ENCODE peak calls at places on chromosome 18, in ten cellular contexts. O, F, U, V, Y, C, K, A, T and H are unnamed samples.

GRCh38 chr18:59159986-59160385 is 20.3 kb downstream of the SEC11C start:
- DNase-seq in F (no peak), U (no peak), C (no peak), Y (no peak), T (no peak), O (no peak), K (no peak), A (no peak), V (no peak), H (no peak)

GRCh38 chr18:58557013-58557435 is 71.9 kb downstream of the ALPK2 start:
- DNase-seq in C (no peak), U (peak), K (no peak), T (no peak), O (no peak), V (peak), Y (no peak), F (no peak), A (no peak), H (no peak)

GRCh38 chr18:58257461-58257860 is 213.4 kb downstream of the NEDD4L start:
- DNase-seq in Y (no peak), T (peak), V (no peak), U (no peak), F (no peak), K (no peak), A (peak), O (no peak), C (peak), H (peak)

GRCh38 chr18:23779696-23780303 is 90.5 kb downstream of the LAMA3 start:
- DNase-seq in A (peak), O (no peak), C (peak), U (no peak), T (peak), Y (no peak), F (no peak), V (no peak), K (no peak), H (no peak)

GRCh38 chr18:32351014-32351413 is 119.7 kb downstream of the GAREM1 start:
- DNase-seq in Y (no peak), C (no peak), A (no peak), K (no peak), T (no peak), U (no peak), V (no peak), F (no peak), O (no peak), H (no peak)

GRCh38 chr18:63676927-63677326 is 15.2 kb upstream of the SERPINB3 start:
- DNase-seq in C (no peak), F (no peak), T (no peak), U (no peak), V (no peak), Y (no peak), K (no peak), A (no peak), O (no peak), H (no peak)

GRCh38 chr18:31553800-31554199 is 37.9 kb upstream of the TTR start:
- DNase-seq in C (no peak), U (no peak), K (no peak), A (no peak), F (no peak), T (peak), Y (no peak), O (no peak), V (no peak), H (no peak)

GRCh38 chr18:57833441-57834101 is 30.5 kb upstream of the ATP8B1 start:
- DNase-seq in C (peak), O (peak), F (no peak), T (peak), U (peak), V (no peak), A (no peak), K (peak), Y (no peak), H (peak)

GRCh38 chr18:11700876-11701275 is 11.8 kb downstream of the GNAL start:
- DNase-seq in A (no peak), T (no peak), F (no peak), C (no peak), V (no peak), K (no peak), O (no peak), Y (no peak), U (no peak), H (no peak)

GRCh38 chr18:79581406-79581805 is 98.2 kb upstream of the CTDP1 start:
- DNase-seq in V (no peak), K (peak), T (no peak), A (no peak), F (no peak), Y (no peak), C (no peak), O (no peak), U (no peak), H (no peak)

GRCh38 chr18:25935356-25935755 is 155.1 kb downstream of the SS18 start:
- DNase-seq in F (no peak), U (no peak), T (no peak), V (no peak), Y (no peak), K (no peak), A (no peak), O (no peak), C (no peak), H (no peak)

GRCh38 chr18:55861266-55861665 is 273.3 kb upstream of the TCF4 start:
- DNase-seq in C (peak), K (no peak), A (no peak), F (peak), U (no peak), V (no peak), T (peak), Y (peak), O (no peak), H (no peak)

GRCh38 chr18:35939166-35939565 is 33.3 kb upstream of the RMP24 start:
- DNase-seq in A (no peak), Y (no peak), U (no peak), V (no peak), T (no peak), C (no peak), O (no peak), F (peak), K (no peak), H (no peak)

GRCh38 chr18:28108801-28109200 is 68.1 kb downstream of the CDH2 start:
- DNase-seq in O (no peak), T (no peak), A (no peak), F (no peak), V (no peak), K (no peak), C (no peak), U (no peak), Y (no peak), H (no peak)

GRCh38 chr18:46422552-46423055 is 234.4 kb downstream of the LOXHD1 start:
- DNase-seq in V (no peak), C (no peak), T (no peak), A (no peak), K (no peak), U (no peak), O (no peak), Y (no peak), F (no peak), H (no peak)

GRCh38 chr18:46916551-46917107 is 678 bp downstream of the PIAS2 start:
- DNase-seq in Y (peak), T (peak), V (no peak), A (no peak), K (no peak), F (peak), U (no peak), C (peak), O (no peak), H (peak)

GRCh38 chr18:44325903-44326650 is 354.6 kb upstream of the SETBP1 start:
- DNase-seq in O (peak), C (peak), U (peak), A (peak), F (peak), V (peak), Y (no peak), T (peak), K (peak), H (no peak)

GRCh38 chr18:22314406-22314805 is 103.3 kb downstream of the CTAGE1 start:
- DNase-seq in U (no peak), C (peak), Y (no peak), K (no peak), O (no peak), A (no peak), F (no peak), T (peak), V (peak), H (no peak)

GRCh38 chr18:10169064-10169562 is 255.3 kb downstream of the VAPA start:
- DNase-seq in F (no peak), K (no peak), T (no peak), U (no peak), O (no peak), Y (no peak), C (peak), A (no peak), V (no peak), H (no peak)

GRCh38 chr18:79606621-79607331 is 72.8 kb upstream of the CTDP1 start:
- DNase-seq in V (peak), A (no peak), K (no peak), U (no peak), C (no peak), Y (no peak), O (no peak), T (no peak), F (no peak), H (no peak)

GRCh38 chr18:60895181-60895580 is 438.0 kb upstream of the CDH20 start:
- DNase-seq in T (peak), F (no peak), O (no peak), A (no peak), V (no peak), K (no peak), Y (no peak), U (no peak), C (no peak), H (no peak)

GRCh38 chr18:33577688-33578370 is at the start of gene ASXL3:
- DNase-seq in F (peak), C (no peak), U (peak), Y (peak), O (peak), K (peak), T (no peak), A (peak), V (peak), H (no peak)

GRCh38 chr18:44731866-44732555 is 51.3 kb downstream of the SETBP1 start:
- DNase-seq in C (peak), K (no peak), Y (no peak), V (no peak), O (no peak), T (no peak), U (peak), A (no peak), F (no peak), H (no peak)

GRCh38 chr18:27428716-27429475 is 243.8 kb upstream of the CHST9 start:
- DNase-seq in F (no peak), O (no peak), T (no peak), A (no peak), Y (no peak), C (no peak), V (no peak), K (no peak), U (no peak), H (no peak)

GRCh38 chr18:76340410-76340809 is 154.6 kb downstream of the ZNF516 start:
- DNase-seq in T (no peak), V (no peak), F (no peak), C (no peak), U (no peak), K (no peak), A (no peak), O (no peak), Y (no peak), H (no peak)

GRCh38 chr18:24027156-24027555 is 12.6 kb downstream of the TTC39C start:
- DNase-seq in C (peak), A (no peak), V (peak), U (no peak), K (peak), O (peak), T (peak), Y (no peak), F (no peak), H (no peak)

GRCh38 chr18:25875574-25875973 is 214.8 kb downstream of the SS18 start:
- DNase-seq in U (no peak), V (peak), F (no peak), Y (no peak), A (no peak), O (no peak), C (no peak), K (no peak), T (peak), H (no peak)

GRCh38 chr18:7637269-7637668 is 70.2 kb downstream of the PTPRM start:
- DNase-seq in F (no peak), Y (no peak), K (no peak), C (no peak), U (no peak), T (no peak), O (no peak), A (no peak), V (no peak), H (no peak)

GRCh38 chr18:8063733-8064132 is 496.6 kb downstream of the PTPRM start:
- DNase-seq in V (no peak), T (no peak), O (no peak), F (no peak), A (no peak), Y (no peak), K (no peak), C (no peak), U (no peak), H (no peak)

GRCh38 chr18:23887493-23887892 is 127.1 kb upstream of the TTC39C start:
- DNase-seq in O (no peak), Y (no peak), V (peak), C (no peak), A (no peak), U (no peak), F (no peak), T (no peak), K (no peak), H (no peak)

GRCh38 chr18:21604711-21605110 is 4.2 kb upstream of the ESCO1 start:
- DNase-seq in K (no peak), A (no peak), C (no peak), O (no peak), T (no peak), Y (no peak), V (no peak), U (no peak), F (no peak), H (no peak)

GRCh38 chr18:35729971-35730668 is 148.6 kb downstream of the GALNT1 start:
- DNase-seq in V (no peak), T (no peak), U (no peak), A (no peak), C (no peak), F (no peak), Y (no peak), O (no peak), K (no peak), H (no peak)

GRCh38 chr18:10381951-10382350 is 72.5 kb upstream of the APCDD1 start:
- DNase-seq in U (no peak), V (no peak), Y (no peak), A (no peak), F (no peak), K (no peak), T (no peak), C (no peak), O (no peak), H (no peak)